ENCODE peak calls at places on chromosomes 5 and 9, in seven cellular contexts. S is uterus; V is CD8-positive, alpha-beta T cell; X is H9; Q is endothelial cell of umbilical vein; Z is cardiac muscle cell; W is body of pancreas. H is an unnamed sample.

GRCh38 chr5:75509956-75510355 is 1.5 kb downstream of the CERT1 start:
- DNase-seq in S (no peak), V (no peak), X (no peak), Q (peak; percentile 60), Z (peak; percentile 17), W (no peak), H (no peak)

GRCh38 chr5:140827704-140828401 is at the start of gene PCDHA6:
- DNase-seq in S (no peak), V (no peak), X (no peak), Q (peak; percentile 4), Z (peak; percentile 47), W (no peak), H (no peak)

GRCh38 chr5:89028579-89029272 is 145.7 kb upstream of the MEF2C start:
- DNase-seq in S (no peak), V (no peak), X (no peak), Q (no peak), Z (peak; percentile 11), W (no peak), H (no peak)

GRCh38 chr9:29214162-29214520 is 1640.9 kb upstream of the C9orf72 start:
- DNase-seq in S (peak; percentile 28), V (no peak), X (peak; percentile 85), Q (no peak), Z (peak; percentile 76), W (peak; percentile 13), H (no peak)

GRCh38 chr5:55324815-55325418 is 17.1 kb downstream of the MTREX start:
- DNase-seq in S (no peak), V (no peak), X (no peak), Q (peak; percentile 67), Z (no peak), W (no peak), H (peak; percentile 41)

GRCh38 chr5:168734657-168735344 is 155.6 kb upstream of the PANK3 start:
- DNase-seq in S (peak; percentile 50), V (no peak), X (no peak), Q (no peak), Z (no peak), W (peak; percentile 22), H (no peak)

GRCh38 chr9:134637696-134638502 is 3.7 kb upstream of the COL5A1 start:
- DNase-seq in S (no peak), V (no peak), X (no peak), Q (no peak), Z (no peak), W (no peak), H (no peak)

GRCh38 chr9:81829201-81829882 is 98.9 kb upstream of the SPATA31D4 start:
- DNase-seq in S (no peak), V (no peak), X (no peak), Q (no peak), Z (no peak), W (no peak), H (no peak)

GRCh38 chr9:73347123-73347522 is 195.5 kb downstream of the ANXA1 start:
- DNase-seq in S (no peak), V (no peak), X (no peak), Q (no peak), Z (no peak), W (no peak), H (no peak)

GRCh38 chr9:130522233-130522808 is 57.1 kb upstream of the FUBP3 start:
- DNase-seq in S (no peak), V (no peak), X (peak; percentile 89), Q (no peak), Z (peak; percentile 53), W (no peak), H (no peak)

GRCh38 chr5:149406203-149406978 is 27.3 kb upstream of the IL17B start:
- DNase-seq in S (peak; percentile 94), V (no peak), X (peak; percentile 59), Q (no peak), Z (no peak), W (no peak), H (no peak)

GRCh38 chr9:135079676-135080075 is 7.8 kb upstream of the OLFM1 start:
- DNase-seq in S (peak; percentile 2), V (no peak), X (peak; percentile 15), Q (no peak), Z (no peak), W (no peak), H (no peak)

GRCh38 chr9:13728121-13728520 is 448.6 kb upstream of the MPDZ start:
- DNase-seq in S (peak; percentile 56), V (no peak), X (no peak), Q (peak; percentile 30), Z (no peak), W (no peak), H (no peak)

GRCh38 chr5:119323630-119324000 is 32.2 kb upstream of the TNFAIP8 start:
- DNase-seq in S (no peak), V (no peak), X (no peak), Q (peak; percentile 64), Z (no peak), W (no peak), H (no peak)

GRCh38 chr5:119322948-119323629 is 32.7 kb upstream of the TNFAIP8 start:
- DNase-seq in S (no peak), V (no peak), X (no peak), Q (peak; percentile 29), Z (no peak), W (no peak), H (no peak)

GRCh38 chr5:119327018-119327417 is 28.8 kb upstream of the TNFAIP8 start:
- DNase-seq in S (no peak), V (no peak), X (no peak), Q (no peak), Z (no peak), W (no peak), H (no peak)

GRCh38 chr5:119322312-119322947 is 33.4 kb upstream of the TNFAIP8 start:
- DNase-seq in S (no peak), V (no peak), X (no peak), Q (no peak), Z (no peak), W (no peak), H (no peak)

GRCh38 chr5:119324842-119325241 is 31.0 kb upstream of the TNFAIP8 start:
- DNase-seq in S (no peak), V (no peak), X (no peak), Q (no peak), Z (no peak), W (no peak), H (no peak)
- H3K4me1 ChIP-seq in S (no peaks in the 10 kb centered on the region), V (peaks cover 96% of the 10 kb centered on the region), X (peaks cover 5% of the 10 kb centered on the region), Q (peaks cover 19% of the 10 kb centered on the region), Z (peaks cover 18% of the 10 kb centered on the region), W (peaks cover 44% of the 10 kb centered on the region), H (peaks cover 91% of the 10 kb centered on the region)

GRCh38 chr5:180803181-180804128 is 849 bp upstream of the MGAT1 start:
- DNase-seq in S (peak; percentile 58), V (peak; percentile 93), X (no peak), Q (peak; percentile 53), Z (peak; percentile 42), W (no peak), H (peak; percentile 88)
- H3K4me1 ChIP-seq in S (peaks cover 4% of the 10 kb centered on the region), V (peaks cover 80% of the 10 kb centered on the region), X (peaks cover 10% of the 10 kb centered on the region), Q (peaks cover 53% of the 10 kb centered on the region), Z (peaks cover 25% of the 10 kb centered on the region), W (peaks cover 80% of the 10 kb centered on the region), H (peaks cover 86% of the 10 kb centered on the region)

GRCh38 chr9:132381966-132382541 is 24.6 kb downstream of the TTF1 start:
- DNase-seq in S (no peak), V (no peak), X (no peak), Q (no peak), Z (no peak), W (peak; percentile 16), H (peak; percentile 93)

GRCh38 chr9:132384376-132384775 is 22.3 kb downstream of the TTF1 start:
- DNase-seq in S (no peak), V (no peak), X (no peak), Q (no peak), Z (no peak), W (no peak), H (peak; percentile 88)

DNA sequence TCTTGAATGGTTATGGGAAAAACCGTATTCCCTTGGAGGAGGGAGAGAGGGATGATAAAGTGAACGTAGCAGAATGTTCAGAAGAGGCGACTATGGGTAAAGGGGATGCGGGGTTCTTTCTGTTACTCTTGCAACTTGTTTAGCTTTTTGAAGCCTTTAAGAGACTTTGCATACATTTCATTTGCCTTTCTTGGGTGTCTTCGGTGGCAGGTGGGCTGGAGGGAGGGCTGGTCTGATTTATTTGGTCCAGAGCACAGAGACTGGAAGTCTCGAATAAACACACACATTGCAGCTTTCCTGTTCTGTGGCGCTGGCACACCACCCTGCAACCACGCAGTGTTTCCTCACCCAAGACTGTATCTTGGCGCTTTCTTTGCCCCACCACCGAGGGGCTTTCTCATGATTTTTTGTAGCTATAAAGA is 23.2 kb downstream of the TTF1 start:
- DNase-seq in S (no peak), V (no peak), X (no peak), Q (no peak), Z (no peak), W (no peak), H (peak; percentile 91)
- H3K4me1 ChIP-seq in S (no peaks in the 10 kb centered on the region), V (no peaks in the 10 kb centered on the region), X (no peaks in the 10 kb centered on the region), Q (no peaks in the 10 kb centered on the region), Z (no peaks in the 10 kb centered on the region), W (peaks cover 16% of the 10 kb centered on the region), H (peaks cover 75% of the 10 kb centered on the region)

GRCh38 chr5:56523779-56524178 is 290.6 kb upstream of the ANKRD55 start:
- DNase-seq in S (no peak), V (no peak), X (no peak), Q (peak; percentile 20), Z (peak; percentile 64), W (no peak), H (no peak)
- H3K4me1 ChIP-seq in S (peaks cover 14% of the 10 kb centered on the region), V (no peaks in the 10 kb centered on the region), X (no peaks in the 10 kb centered on the region), Q (no peaks in the 10 kb centered on the region), Z (peaks cover 11% of the 10 kb centered on the region), W (no peaks in the 10 kb centered on the region), H (no peaks in the 10 kb centered on the region)

GRCh38 chr5:113062869-113063508 is 86.4 kb downstream of the DCP2 start:
- DNase-seq in S (no peak), V (no peak), X (peak; percentile 7), Q (no peak), Z (no peak), W (no peak), H (no peak)

GRCh38 chr5:113067635-113068344 is 91.2 kb downstream of the DCP2 start:
- DNase-seq in S (no peak), V (no peak), X (peak; percentile 24), Q (no peak), Z (no peak), W (no peak), H (no peak)

GRCh38 chr5:113068559-113068958 is 92.0 kb downstream of the DCP2 start:
- DNase-seq in S (no peak), V (no peak), X (peak; percentile 19), Q (no peak), Z (no peak), W (no peak), H (no peak)

GRCh38 chr5:113063927-113064326 is 87.3 kb downstream of the DCP2 start:
- DNase-seq in S (no peak), V (no peak), X (peak; percentile 10), Q (no peak), Z (no peak), W (no peak), H (no peak)

DNA sequence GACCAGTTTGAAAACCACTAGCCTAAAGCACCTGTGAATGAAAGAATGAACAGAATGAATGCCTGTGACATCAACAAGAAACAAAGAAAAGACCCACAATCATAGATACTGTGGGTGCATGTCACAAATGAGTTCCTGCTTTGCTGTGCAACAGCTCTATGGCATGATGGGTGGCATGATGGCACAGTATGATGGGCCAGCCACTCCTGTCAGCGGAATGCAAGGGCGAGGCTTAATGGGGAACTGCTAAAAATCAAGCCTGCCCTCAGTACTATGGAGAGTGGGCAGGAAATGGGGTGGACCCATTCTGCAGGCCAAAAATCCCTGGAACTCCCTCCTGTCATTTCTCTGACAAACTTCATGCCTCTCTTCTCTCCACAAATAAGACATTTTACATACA is 89.0 kb downstream of the DCP2 start:
- DNase-seq in S (no peak), V (no peak), X (peak; percentile 12), Q (no peak), Z (no peak), W (no peak), H (no peak)
- H3K4me1 ChIP-seq in S (no peaks in the 10 kb centered on the region), V (peaks cover 34% of the 10 kb centered on the region), X (peaks cover 2% of the 10 kb centered on the region), Q (peaks cover 6% of the 10 kb centered on the region), Z (peaks cover 9% of the 10 kb centered on the region), W (no peaks in the 10 kb centered on the region), H (peaks cover 8% of the 10 kb centered on the region)

GRCh38 chr5:177300236-177300880 is 3.2 kb downstream of the RAB24 start:
- DNase-seq in S (peak; percentile 41), V (no peak), X (peak; percentile 70), Q (peak; percentile 93), Z (peak; percentile 47), W (no peak), H (peak; percentile 81)
- H3K4me1 ChIP-seq in S (no peaks in the 10 kb centered on the region), V (peaks cover 71% of the 10 kb centered on the region), X (no peaks in the 10 kb centered on the region), Q (peaks cover 45% of the 10 kb centered on the region), Z (peaks cover 6% of the 10 kb centered on the region), W (peaks cover 53% of the 10 kb centered on the region), H (peaks cover 54% of the 10 kb centered on the region)

H was measured in OCI-LY7.